ENCODE peak calls at places on chromosomes 13 and 19, in six cellular contexts. One of them, this sample, is unnamed.

GRCh38 chr13:57629821-57630235 is 1.7 kb upstream of the PCDH17 start:
- DNase-seq in mesenchymal stem cell: peak
- DNase-seq in IMR-90: peak
- DNase-seq in H1: peak
- DNase-seq in neuronal stem cell: peak
- DNase-seq in trophoblast cell: no peak
- DNase-seq in this sample: peak

GRCh38 chr13:91278888-91279287 is 68.6 kb upstream of the MIR17HG start:
- DNase-seq in mesenchymal stem cell: no peak
- DNase-seq in IMR-90: no peak
- DNase-seq in H1: no peak
- DNase-seq in neuronal stem cell: no peak
- DNase-seq in trophoblast cell: no peak
- DNase-seq in this sample: no peak

GRCh38 chr19:51505904-51506303 is 4.3 kb upstream of the SIGLEC12 start:
- DNase-seq in mesenchymal stem cell: no peak
- DNase-seq in IMR-90: no peak
- DNase-seq in H1: no peak
- DNase-seq in neuronal stem cell: no peak
- DNase-seq in trophoblast cell: no peak
- DNase-seq in this sample: no peak

GRCh38 chr19:10508707-10509106 is 5.6 kb upstream of the KEAP1 start:
- DNase-seq in mesenchymal stem cell: no peak
- DNase-seq in IMR-90: peak
- DNase-seq in H1: no peak
- DNase-seq in neuronal stem cell: no peak
- DNase-seq in trophoblast cell: peak
- DNase-seq in this sample: no peak

GRCh38 chr13:57063007-57063406 is 77.7 kb upstream of the PRR20A start:
- DNase-seq in mesenchymal stem cell: no peak
- DNase-seq in IMR-90: no peak
- DNase-seq in H1: no peak
- DNase-seq in neuronal stem cell: no peak
- DNase-seq in trophoblast cell: no peak
- DNase-seq in this sample: peak

GRCh38 chr19:46659151-46660007 is 1.6 kb downstream of the DACT3 start:
- DNase-seq in mesenchymal stem cell: peak
- DNase-seq in IMR-90: no peak
- DNase-seq in H1: no peak
- DNase-seq in neuronal stem cell: peak
- DNase-seq in trophoblast cell: no peak
- DNase-seq in this sample: peak

GRCh38 chr19:36081894-36082293 is 27.2 kb downstream of the WDR62 start:
- DNase-seq in mesenchymal stem cell: no peak
- DNase-seq in IMR-90: no peak
- DNase-seq in H1: no peak
- DNase-seq in neuronal stem cell: no peak
- DNase-seq in trophoblast cell: no peak
- DNase-seq in this sample: no peak

GRCh38 chr13:106230450-106230849 is 305.0 kb downstream of the EFNB2 start:
- DNase-seq in mesenchymal stem cell: peak
- DNase-seq in IMR-90: peak
- DNase-seq in H1: no peak
- DNase-seq in neuronal stem cell: no peak
- DNase-seq in trophoblast cell: no peak
- DNase-seq in this sample: no peak

GRCh38 chr19:43784251-43784980 is 3.6 kb upstream of the KCNN4 start:
- DNase-seq in mesenchymal stem cell: peak
- DNase-seq in IMR-90: peak
- DNase-seq in H1: no peak
- DNase-seq in neuronal stem cell: no peak
- DNase-seq in trophoblast cell: peak
- DNase-seq in this sample: peak

GRCh38 chr19:15563325-15563794 is 51.7 kb upstream of the CYP4F8 start:
- DNase-seq in mesenchymal stem cell: no peak
- DNase-seq in IMR-90: no peak
- DNase-seq in H1: no peak
- DNase-seq in neuronal stem cell: no peak
- DNase-seq in trophoblast cell: no peak
- DNase-seq in this sample: peak

GRCh38 chr13:49292742-49293498 is 45.2 kb downstream of the CDADC1 start:
- DNase-seq in mesenchymal stem cell: peak
- DNase-seq in IMR-90: peak
- DNase-seq in H1: no peak
- DNase-seq in neuronal stem cell: no peak
- DNase-seq in trophoblast cell: no peak
- DNase-seq in this sample: no peak

GRCh38 chr13:39311619-39312018 is 273.4 kb downstream of the NHLRC3 start:
- DNase-seq in mesenchymal stem cell: no peak
- DNase-seq in IMR-90: no peak
- DNase-seq in H1: no peak
- DNase-seq in neuronal stem cell: no peak
- DNase-seq in trophoblast cell: no peak
- DNase-seq in this sample: no peak

GRCh38 chr13:28494861-28495585 is at the start of gene FLT1:
- DNase-seq in mesenchymal stem cell: peak
- DNase-seq in IMR-90: peak
- DNase-seq in H1: peak
- DNase-seq in neuronal stem cell: peak
- DNase-seq in trophoblast cell: peak
- DNase-seq in this sample: peak

GRCh38 chr13:99415851-99416331 is 85.4 kb upstream of the TM9SF2 start:
- DNase-seq in mesenchymal stem cell: no peak
- DNase-seq in IMR-90: no peak
- DNase-seq in H1: no peak
- DNase-seq in neuronal stem cell: no peak
- DNase-seq in trophoblast cell: no peak
- DNase-seq in this sample: no peak

GRCh38 chr13:53743906-53744305 is 715.3 kb downstream of the OLFM4 start:
- DNase-seq in mesenchymal stem cell: no peak
- DNase-seq in IMR-90: no peak
- DNase-seq in H1: no peak
- DNase-seq in neuronal stem cell: no peak
- DNase-seq in trophoblast cell: no peak
- DNase-seq in this sample: no peak

GRCh38 chr19:12833747-12834417 is 497 bp downstream of the RTBDN start:
- DNase-seq in mesenchymal stem cell: no peak
- DNase-seq in IMR-90: no peak
- DNase-seq in H1: no peak
- DNase-seq in neuronal stem cell: no peak
- DNase-seq in trophoblast cell: no peak
- DNase-seq in this sample: peak

GRCh38 chr19:15195381-15195964 is 5.3 kb downstream of the NOTCH3 start:
- DNase-seq in mesenchymal stem cell: peak
- DNase-seq in IMR-90: peak
- DNase-seq in H1: no peak
- DNase-seq in neuronal stem cell: peak
- DNase-seq in trophoblast cell: peak
- DNase-seq in this sample: peak

GRCh38 chr19:42316223-42317211 is 3.4 kb downstream of the TMEM145 start:
- DNase-seq in mesenchymal stem cell: no peak
- DNase-seq in IMR-90: peak
- DNase-seq in H1: no peak
- DNase-seq in neuronal stem cell: no peak
- DNase-seq in trophoblast cell: no peak
- DNase-seq in this sample: no peak

GRCh38 chr19:49132974-49133609 is 13.7 kb downstream of the PPFIA3 start:
- DNase-seq in mesenchymal stem cell: no peak
- DNase-seq in IMR-90: no peak
- DNase-seq in H1: no peak
- DNase-seq in neuronal stem cell: no peak
- DNase-seq in trophoblast cell: no peak
- DNase-seq in this sample: peak

GRCh38 chr19:16095071-16095571 is 16.6 kb upstream of the RAB8A start:
- DNase-seq in mesenchymal stem cell: no peak
- DNase-seq in IMR-90: no peak
- DNase-seq in H1: no peak
- DNase-seq in neuronal stem cell: no peak
- DNase-seq in trophoblast cell: no peak
- DNase-seq in this sample: no peak

GRCh38 chr19:1364070-1364719 is 19.5 kb upstream of the NDUFS7 start:
- DNase-seq in mesenchymal stem cell: peak
- DNase-seq in IMR-90: peak
- DNase-seq in H1: no peak
- DNase-seq in neuronal stem cell: no peak
- DNase-seq in trophoblast cell: no peak
- DNase-seq in this sample: no peak

GRCh38 chr13:106426909-106427308 is 108.6 kb downstream of the EFNB2 start:
- DNase-seq in mesenchymal stem cell: no peak
- DNase-seq in IMR-90: no peak
- DNase-seq in H1: no peak
- DNase-seq in neuronal stem cell: no peak
- DNase-seq in trophoblast cell: no peak
- DNase-seq in this sample: no peak

GRCh38 chr13:90272356-90272755 is 1075.1 kb upstream of the MIR17HG start:
- DNase-seq in mesenchymal stem cell: no peak
- DNase-seq in IMR-90: no peak
- DNase-seq in H1: no peak
- DNase-seq in neuronal stem cell: no peak
- DNase-seq in trophoblast cell: no peak
- DNase-seq in this sample: no peak

GRCh38 chr13:96967248-96967745 is 27.0 kb downstream of the OXGR1 start:
- DNase-seq in mesenchymal stem cell: no peak
- DNase-seq in IMR-90: no peak
- DNase-seq in H1: no peak
- DNase-seq in neuronal stem cell: no peak
- DNase-seq in trophoblast cell: no peak
- DNase-seq in this sample: peak

GRCh38 chr13:35791191-35791902 is 314.9 kb upstream of the MAB21L1 start:
- DNase-seq in mesenchymal stem cell: peak
- DNase-seq in IMR-90: peak
- DNase-seq in H1: no peak
- DNase-seq in neuronal stem cell: no peak
- DNase-seq in trophoblast cell: peak
- DNase-seq in this sample: no peak

GRCh38 chr13:88223958-88224357 is 552.8 kb downstream of the SLITRK5 start:
- DNase-seq in mesenchymal stem cell: no peak
- DNase-seq in IMR-90: no peak
- DNase-seq in H1: no peak
- DNase-seq in neuronal stem cell: no peak
- DNase-seq in trophoblast cell: no peak
- DNase-seq in this sample: no peak

GRCh38 chr13:33017410-33017929 is 1.2 kb downstream of the KL start:
- DNase-seq in mesenchymal stem cell: peak
- DNase-seq in IMR-90: peak
- DNase-seq in H1: no peak
- DNase-seq in neuronal stem cell: no peak
- DNase-seq in trophoblast cell: no peak
- DNase-seq in this sample: peak

GRCh38 chr13:21081926-21082325 is 20.5 kb upstream of the LATS2 start:
- DNase-seq in mesenchymal stem cell: no peak
- DNase-seq in IMR-90: no peak
- DNase-seq in H1: no peak
- DNase-seq in neuronal stem cell: no peak
- DNase-seq in trophoblast cell: peak
- DNase-seq in this sample: no peak

GRCh38 chr13:44129418-44129817 is 244.2 kb upstream of the SERP2 start:
- DNase-seq in mesenchymal stem cell: no peak
- DNase-seq in IMR-90: no peak
- DNase-seq in H1: no peak
- DNase-seq in neuronal stem cell: no peak
- DNase-seq in trophoblast cell: no peak
- DNase-seq in this sample: no peak

GRCh38 chr13:42959615-42960014 is 32.4 kb downstream of the EPSTI1 start:
- DNase-seq in mesenchymal stem cell: no peak
- DNase-seq in IMR-90: no peak
- DNase-seq in H1: no peak
- DNase-seq in neuronal stem cell: no peak
- DNase-seq in trophoblast cell: no peak
- DNase-seq in this sample: no peak
- H3K14ac ChIP-seq in mesenchymal stem cell: no peak
- H3K14ac ChIP-seq in IMR-90: no peak
- H3K14ac ChIP-seq in H1: no peak
- H3K14ac ChIP-seq in neuronal stem cell: no peak
- H3K14ac ChIP-seq in trophoblast cell: no peak
- H3K14ac ChIP-seq in this sample: no peak

GRCh38 chr19:29904017-29904416 is 38.0 kb upstream of the URI1 start:
- DNase-seq in mesenchymal stem cell: no peak
- DNase-seq in IMR-90: no peak
- DNase-seq in H1: no peak
- DNase-seq in neuronal stem cell: no peak
- DNase-seq in trophoblast cell: no peak
- DNase-seq in this sample: no peak
- H3K14ac ChIP-seq in mesenchymal stem cell: no peak
- H3K14ac ChIP-seq in IMR-90: no peak
- H3K14ac ChIP-seq in H1: no peak
- H3K14ac ChIP-seq in neuronal stem cell: no peak
- H3K14ac ChIP-seq in trophoblast cell: no peak
- H3K14ac ChIP-seq in this sample: no peak

GRCh38 chr19:17847538-17848366 is at the start of gene JAK3:
- DNase-seq in mesenchymal stem cell: peak
- DNase-seq in IMR-90: peak
- DNase-seq in H1: peak
- DNase-seq in neuronal stem cell: peak
- DNase-seq in trophoblast cell: no peak
- DNase-seq in this sample: peak

GRCh38 chr19:17843908-17844490 is 3.8 kb downstream of the JAK3 start:
- DNase-seq in mesenchymal stem cell: no peak
- DNase-seq in IMR-90: no peak
- DNase-seq in H1: no peak
- DNase-seq in neuronal stem cell: no peak
- DNase-seq in trophoblast cell: no peak
- DNase-seq in this sample: no peak

GRCh38 chr19:17854061-17854460 is 5.6 kb upstream of the RPL18A start:
- DNase-seq in mesenchymal stem cell: no peak
- DNase-seq in IMR-90: no peak
- DNase-seq in H1: no peak
- DNase-seq in neuronal stem cell: no peak
- DNase-seq in trophoblast cell: peak
- DNase-seq in this sample: no peak

GRCh38 chr19:17846146-17846545 is 1.6 kb downstream of the JAK3 start:
- DNase-seq in mesenchymal stem cell: no peak
- DNase-seq in IMR-90: no peak
- DNase-seq in H1: no peak
- DNase-seq in neuronal stem cell: no peak
- DNase-seq in trophoblast cell: no peak
- DNase-seq in this sample: no peak

GRCh38 chr19:17848598-17849292 is 963 bp upstream of the JAK3 start:
- DNase-seq in mesenchymal stem cell: no peak
- DNase-seq in IMR-90: no peak
- DNase-seq in H1: no peak
- DNase-seq in neuronal stem cell: no peak
- DNase-seq in trophoblast cell: no peak
- DNase-seq in this sample: no peak
- H3K14ac ChIP-seq in mesenchymal stem cell: peak
- H3K14ac ChIP-seq in IMR-90: no peak
- H3K14ac ChIP-seq in H1: no peak
- H3K14ac ChIP-seq in neuronal stem cell: no peak
- H3K14ac ChIP-seq in trophoblast cell: no peak
- H3K14ac ChIP-seq in this sample: no peak

DNA sequence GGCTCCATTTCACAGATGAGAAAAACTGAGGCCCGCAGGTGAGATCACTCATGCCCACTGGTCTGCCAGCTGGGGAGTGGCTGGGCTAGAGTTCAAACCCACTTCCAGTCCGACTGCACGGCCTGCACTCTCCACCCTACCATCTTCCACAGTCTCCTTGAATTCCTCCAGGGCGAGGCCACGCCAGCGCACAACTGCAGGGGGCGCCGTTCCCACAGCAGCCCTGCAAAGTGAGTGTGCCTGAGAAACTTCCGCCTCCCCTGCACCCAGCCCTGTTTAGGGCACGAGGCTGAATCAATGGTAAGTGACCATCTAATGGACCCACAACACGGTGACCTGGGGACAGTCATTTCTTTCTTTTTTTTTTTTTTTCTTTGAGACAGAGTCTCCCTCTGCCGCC is 829 bp upstream of the ATCAY start:
- DNase-seq in mesenchymal stem cell: no peak
- DNase-seq in IMR-90: no peak
- DNase-seq in H1: no peak
- DNase-seq in neuronal stem cell: no peak
- DNase-seq in trophoblast cell: no peak
- DNase-seq in this sample: no peak
- H3K14ac ChIP-seq in mesenchymal stem cell: no peak
- H3K14ac ChIP-seq in IMR-90: no peak
- H3K14ac ChIP-seq in H1: no peak
- H3K14ac ChIP-seq in neuronal stem cell: no peak
- H3K14ac ChIP-seq in trophoblast cell: no peak
- H3K14ac ChIP-seq in this sample: no peak

This sample was measured in H9.